ENCODE peak calls at places on chromosomes 2 and 18, in seven cellular contexts. U, P, C, F, T, K and Z are unnamed samples.

GRCh38 chr18:657998-658946 is 819 bp downstream of the TYMS start:
- ATAC-seq in T (peak), F (peak), U (peak), P (peak), K (peak), C (peak), Z (peak)

GRCh38 chr2:211174631-211175030 is 618.2 kb downstream of the CPS1 start:
- ATAC-seq in K (no peak), C (no peak), P (no peak), F (no peak), U (no peak), T (no peak), Z (no peak)

GRCh38 chr2:186772579-186772978 is 76.4 kb downstream of the ZSWIM2 start:
- ATAC-seq in P (no peak), U (no peak), C (no peak), K (no peak), T (no peak), F (no peak), Z (no peak)

GRCh38 chr18:31274915-31275314 is 43.0 kb upstream of the DSG1 start:
- ATAC-seq in C (no peak), U (peak), K (no peak), F (peak), T (peak), P (peak), Z (no peak)

GRCh38 chr18:77870238-77870637 is 620.6 kb downstream of the GALR1 start:
- ATAC-seq in C (no peak), P (peak), U (no peak), F (no peak), T (peak), K (no peak), Z (peak)

GRCh38 chr18:2147866-2148265 is 423.4 kb downstream of the METTL4 start:
- ATAC-seq in F (no peak), C (no peak), P (peak), K (no peak), U (peak), T (no peak), Z (peak)

GRCh38 chr2:101698419-101699190 is 1.1 kb downstream of the MAP4K4 start:
- ATAC-seq in C (no peak), F (peak), P (no peak), T (no peak), K (no peak), U (no peak), Z (no peak)

GRCh38 chr2:54503192-54503591 is 47.1 kb downstream of the SPTBN1 start:
- ATAC-seq in C (no peak), P (peak), U (no peak), F (peak), T (peak), K (peak), Z (no peak)

GRCh38 chr18:75250471-75250821 is 39.8 kb downstream of the TSHZ1 start:
- ATAC-seq in C (no peak), P (peak), U (peak), F (no peak), T (no peak), K (no peak), Z (no peak)

GRCh38 chr2:112623913-112624777 is 21.6 kb upstream of the SLC20A1 start:
- ATAC-seq in T (peak), F (peak), C (peak), P (peak), K (peak), U (no peak), Z (peak)

GRCh38 chr18:29191263-29191662 is 1014.3 kb upstream of the CDH2 start:
- ATAC-seq in U (no peak), K (no peak), P (no peak), C (no peak), T (no peak), F (peak), Z (no peak)

GRCh38 chr2:8515390-8515761 is 166.5 kb upstream of the ID2 start:
- ATAC-seq in K (peak), P (peak), C (peak), F (no peak), T (peak), U (peak), Z (no peak)

GRCh38 chr2:188984680-188985079 is 10.5 kb downstream of the COL3A1 start:
- ATAC-seq in K (no peak), C (no peak), U (peak), T (no peak), F (no peak), P (peak), Z (peak)

GRCh38 chr2:70029814-70030409 is 57.4 kb upstream of the PCBP1 start:
- ATAC-seq in F (no peak), K (no peak), C (no peak), U (peak), T (peak), P (peak), Z (peak)

GRCh38 chr2:221655279-221655678 is 83.2 kb upstream of the EPHA4 start:
- ATAC-seq in P (no peak), K (no peak), C (no peak), T (no peak), F (no peak), U (no peak), Z (no peak)

GRCh38 chr2:134365356-134365755 is 111.5 kb downstream of the MGAT5 start:
- ATAC-seq in F (peak), K (no peak), C (no peak), P (no peak), U (no peak), T (no peak), Z (no peak)

GRCh38 chr2:114925296-114926255 is 483.1 kb downstream of the DPP10 start:
- ATAC-seq in U (peak), P (peak), T (no peak), F (no peak), K (no peak), C (no peak), Z (no peak)

GRCh38 chr18:4631239-4631638 is 176.1 kb upstream of the DLGAP1 start:
- ATAC-seq in T (no peak), F (no peak), C (no peak), P (no peak), U (no peak), K (no peak), Z (no peak)

GRCh38 chr18:75208836-75209128 is 157 bp downstream of the PTGR3 start:
- ATAC-seq in P (no peak), T (peak), F (no peak), U (no peak), C (no peak), K (peak), Z (no peak)

GRCh38 chr18:8765692-8766463 is 60.5 kb downstream of the MTCL1 start:
- ATAC-seq in P (peak), F (peak), T (no peak), U (no peak), K (no peak), C (no peak), Z (peak)

GRCh38 chr2:240182966-240183365 is 42.5 kb upstream of the OTOS start:
- ATAC-seq in T (no peak), F (no peak), P (no peak), U (no peak), K (no peak), C (no peak), Z (peak)

GRCh38 chr2:138185827-138186226 is 221.6 kb downstream of the HNMT start:
- ATAC-seq in F (no peak), K (no peak), T (no peak), U (no peak), C (no peak), P (no peak), Z (no peak)

GRCh38 chr2:113806217-113806913 is 49.9 kb upstream of the SLC35F5 start:
- ATAC-seq in C (no peak), K (no peak), T (no peak), U (no peak), F (no peak), P (no peak), Z (no peak)

GRCh38 chr18:45850021-45850420 is 24.5 kb downstream of the SIGLEC15 start:
- ATAC-seq in U (no peak), K (no peak), C (no peak), P (no peak), T (no peak), F (peak), Z (no peak)

GRCh38 chr2:188353282-188353681 is 61.6 kb downstream of the GULP1 start:
- ATAC-seq in U (no peak), F (no peak), T (no peak), C (no peak), K (no peak), P (no peak), Z (no peak)

GRCh38 chr2:29759342-29759741 is 162.0 kb downstream of the ALK start:
- ATAC-seq in P (no peak), F (no peak), T (no peak), K (no peak), U (no peak), C (no peak), Z (no peak)

GRCh38 chr18:23550898-23551297 is 35.4 kb downstream of the NPC1 start:
- ATAC-seq in C (no peak), U (no peak), T (peak), F (no peak), K (no peak), P (no peak), Z (no peak)

GRCh38 chr2:238848941-238849853 is 1.3 kb downstream of the TWIST2 start:
- ATAC-seq in F (no peak), T (peak), K (no peak), P (peak), C (no peak), U (no peak), Z (no peak)

GRCh38 chr2:128595763-128596452 is 277.2 kb upstream of the HS6ST1 start:
- ATAC-seq in P (no peak), C (no peak), K (no peak), F (no peak), U (no peak), T (no peak), Z (no peak)

GRCh38 chr18:10296491-10296890 is 157.9 kb upstream of the APCDD1 start:
- ATAC-seq in F (no peak), P (no peak), U (no peak), K (no peak), C (no peak), T (no peak), Z (no peak)